ENCODE peak calls at places on chromosomes 3 and 15, in four cellular contexts. A is Ammon's horn, T is NB4, J is NCI-H1417. O is an unnamed sample.

GRCh38 chr15:79091204-79091867 is 756 bp upstream of the RASGRF1 start:
- DNase-seq in A (peak; percentile 62), T (peak; percentile 32), J (peak; percentile 72), O (peak; percentile 78)

GRCh38 chr3:180961552-180961951 is 28.0 kb downstream of the DNAJC19 start:
- DNase-seq in A (no peak), T (no peak), J (no peak), O (no peak)

GRCh38 chr15:94387854-94388441 is 156.6 kb downstream of the MCTP2 start:
- DNase-seq in A (no peak), T (peak; percentile 47), J (no peak), O (no peak)

GRCh38 chr3:152497457-152497856 is 228.7 kb downstream of the MBNL1 start:
- DNase-seq in A (no peak), T (peak; percentile 13), J (no peak), O (no peak)

GRCh38 chr15:84953136-84953535 is 28.5 kb upstream of the PDE8A start:
- DNase-seq in A (no peak), T (no peak), J (no peak), O (no peak)

GRCh38 chr15:24627443-24627842 is 48.1 kb upstream of the NPAP1 start:
- DNase-seq in A (no peak), T (no peak), J (no peak), O (no peak)

GRCh38 chr15:72057548-72058091 is 60.3 kb downstream of the MYO9A start:
- DNase-seq in A (no peak), T (no peak), J (no peak), O (no peak)

GRCh38 chr3:119681279-119681678 is 4.1 kb upstream of the COX17 start:
- DNase-seq in A (no peak), T (peak; percentile 58), J (peak; percentile 50), O (no peak)

GRCh38 chr3:69542265-69543079 is 156.6 kb upstream of the FRMD4B start:
- DNase-seq in A (peak; percentile 90), T (no peak), J (peak; percentile 69), O (peak; percentile 68)

GRCh38 chr15:90482124-90483011 is 47.4 kb upstream of the CRTC3 start:
- DNase-seq in A (peak; percentile 84), T (peak; percentile 71), J (peak; percentile 76), O (peak; percentile 62)

GRCh38 chr15:69060744-69061143 is 46.2 kb downstream of the NOX5 start:
- DNase-seq in A (no peak), T (no peak), J (peak; percentile 45), O (no peak)